ENCODE peak calls at places on chromosomes 4 and X, in seven cellular contexts. One of them, this sample, is unnamed.

GRCh38 chr4:384311-385010 is 46.8 kb downstream of the ZNF141 start:
- DNase-seq in Panc1: no peak
- DNase-seq in stimulated activated CD4-positive, alpha-beta T cell treated with anti-CD3 and anti-CD28 coated beads, Interleukin-12 subunit alpha, Interleukin-12 subunit beta, amount 100 ng/mL, for 4 hours: no peak
- DNase-seq in vagina: no peak
- DNase-seq in PC-3: no peak
- DNase-seq in psoas muscle: no peak
- DNase-seq in heart right ventricle: no peak
- DNase-seq in this sample: no peak

GRCh38 chr4:136103616-136104015 is 1428.7 kb downstream of the PCDH18 start:
- DNase-seq in vagina: no peak
- DNase-seq in psoas muscle: no peak
- DNase-seq in stimulated activated CD4-positive, alpha-beta T cell treated with anti-CD3 and anti-CD28 coated beads, Interleukin-12 subunit alpha, Interleukin-12 subunit beta, amount 100 ng/mL, for 4 hours: no peak
- DNase-seq in heart right ventricle: no peak
- DNase-seq in Panc1: no peak
- DNase-seq in PC-3: no peak
- DNase-seq in this sample: no peak

GRCh38 chr4:166165829-166166420 is 292.9 kb downstream of the TLL1 start:
- DNase-seq in stimulated activated CD4-positive, alpha-beta T cell treated with anti-CD3 and anti-CD28 coated beads, Interleukin-12 subunit alpha, Interleukin-12 subunit beta, amount 100 ng/mL, for 4 hours: no peak
- DNase-seq in psoas muscle: no peak
- DNase-seq in heart right ventricle: no peak
- DNase-seq in vagina: no peak
- DNase-seq in Panc1: peak
- DNase-seq in PC-3: peak
- DNase-seq in this sample: peak

GRCh38 chrX:147550217-147550616 is 361.5 kb upstream of the FMR1 start:
- DNase-seq in vagina: no peak
- DNase-seq in psoas muscle: no peak
- DNase-seq in heart right ventricle: no peak
- DNase-seq in stimulated activated CD4-positive, alpha-beta T cell treated with anti-CD3 and anti-CD28 coated beads, Interleukin-12 subunit alpha, Interleukin-12 subunit beta, amount 100 ng/mL, for 4 hours: no peak
- DNase-seq in PC-3: peak
- DNase-seq in Panc1: no peak
- DNase-seq in this sample: no peak

GRCh38 chr4:19301527-19301926 is 950.2 kb upstream of the SLIT2 start:
- DNase-seq in stimulated activated CD4-positive, alpha-beta T cell treated with anti-CD3 and anti-CD28 coated beads, Interleukin-12 subunit alpha, Interleukin-12 subunit beta, amount 100 ng/mL, for 4 hours: no peak
- DNase-seq in vagina: no peak
- DNase-seq in Panc1: no peak
- DNase-seq in PC-3: no peak
- DNase-seq in psoas muscle: no peak
- DNase-seq in heart right ventricle: no peak
- DNase-seq in this sample: no peak

GRCh38 chrX:23509256-23509655 is 158.0 kb upstream of the PRDX4 start:
- DNase-seq in heart right ventricle: no peak
- DNase-seq in vagina: no peak
- DNase-seq in stimulated activated CD4-positive, alpha-beta T cell treated with anti-CD3 and anti-CD28 coated beads, Interleukin-12 subunit alpha, Interleukin-12 subunit beta, amount 100 ng/mL, for 4 hours: no peak
- DNase-seq in Panc1: no peak
- DNase-seq in PC-3: no peak
- DNase-seq in psoas muscle: no peak
- DNase-seq in this sample: no peak

GRCh38 chr4:153645183-153645582 is 38.9 kb upstream of the TLR2 start:
- DNase-seq in Panc1: no peak
- DNase-seq in stimulated activated CD4-positive, alpha-beta T cell treated with anti-CD3 and anti-CD28 coated beads, Interleukin-12 subunit alpha, Interleukin-12 subunit beta, amount 100 ng/mL, for 4 hours: no peak
- DNase-seq in vagina: no peak
- DNase-seq in heart right ventricle: no peak
- DNase-seq in psoas muscle: no peak
- DNase-seq in PC-3: no peak
- DNase-seq in this sample: no peak

GRCh38 chrX:38225093-38225492 is 4.4 kb upstream of the SRPX start:
- DNase-seq in psoas muscle: no peak
- DNase-seq in heart right ventricle: no peak
- DNase-seq in Panc1: no peak
- DNase-seq in stimulated activated CD4-positive, alpha-beta T cell treated with anti-CD3 and anti-CD28 coated beads, Interleukin-12 subunit alpha, Interleukin-12 subunit beta, amount 100 ng/mL, for 4 hours: no peak
- DNase-seq in vagina: no peak
- DNase-seq in PC-3: no peak
- DNase-seq in this sample: no peak

GRCh38 chr4:21469438-21470032 is 479.0 kb downstream of the KCNIP4 start:
- DNase-seq in stimulated activated CD4-positive, alpha-beta T cell treated with anti-CD3 and anti-CD28 coated beads, Interleukin-12 subunit alpha, Interleukin-12 subunit beta, amount 100 ng/mL, for 4 hours: no peak
- DNase-seq in heart right ventricle: no peak
- DNase-seq in PC-3: peak
- DNase-seq in Panc1: peak
- DNase-seq in psoas muscle: no peak
- DNase-seq in vagina: no peak
- DNase-seq in this sample: no peak

GRCh38 chr4:122666527-122667245 is 45.8 kb upstream of the IL21 start:
- DNase-seq in heart right ventricle: no peak
- DNase-seq in stimulated activated CD4-positive, alpha-beta T cell treated with anti-CD3 and anti-CD28 coated beads, Interleukin-12 subunit alpha, Interleukin-12 subunit beta, amount 100 ng/mL, for 4 hours: no peak
- DNase-seq in vagina: no peak
- DNase-seq in psoas muscle: no peak
- DNase-seq in Panc1: peak
- DNase-seq in PC-3: peak
- DNase-seq in this sample: no peak

GRCh38 chrX:141652315-141652714 is 46.2 kb downstream of the SPANXD start:
- DNase-seq in PC-3: peak
- DNase-seq in Panc1: no peak
- DNase-seq in vagina: no peak
- DNase-seq in psoas muscle: no peak
- DNase-seq in heart right ventricle: no peak
- DNase-seq in stimulated activated CD4-positive, alpha-beta T cell treated with anti-CD3 and anti-CD28 coated beads, Interleukin-12 subunit alpha, Interleukin-12 subunit beta, amount 100 ng/mL, for 4 hours: no peak
- DNase-seq in this sample: no peak

GRCh38 chr4:175092114-175092513 is 174.0 kb downstream of the ADAM29 start:
- DNase-seq in psoas muscle: no peak
- DNase-seq in heart right ventricle: no peak
- DNase-seq in PC-3: no peak
- DNase-seq in vagina: no peak
- DNase-seq in stimulated activated CD4-positive, alpha-beta T cell treated with anti-CD3 and anti-CD28 coated beads, Interleukin-12 subunit alpha, Interleukin-12 subunit beta, amount 100 ng/mL, for 4 hours: no peak
- DNase-seq in Panc1: no peak
- DNase-seq in this sample: no peak

GRCh38 chr4:151698213-151698612 is 62.6 kb downstream of the GATB start:
- DNase-seq in heart right ventricle: no peak
- DNase-seq in vagina: no peak
- DNase-seq in psoas muscle: no peak
- DNase-seq in Panc1: no peak
- DNase-seq in stimulated activated CD4-positive, alpha-beta T cell treated with anti-CD3 and anti-CD28 coated beads, Interleukin-12 subunit alpha, Interleukin-12 subunit beta, amount 100 ng/mL, for 4 hours: no peak
- DNase-seq in PC-3: no peak
- DNase-seq in this sample: no peak

GRCh38 chrX:155841232-155841631 is 39.9 kb upstream of the VAMP7 start:
- DNase-seq in PC-3: no peak
- DNase-seq in psoas muscle: no peak
- DNase-seq in vagina: no peak
- DNase-seq in stimulated activated CD4-positive, alpha-beta T cell treated with anti-CD3 and anti-CD28 coated beads, Interleukin-12 subunit alpha, Interleukin-12 subunit beta, amount 100 ng/mL, for 4 hours: no peak
- DNase-seq in heart right ventricle: no peak
- DNase-seq in Panc1: no peak
- DNase-seq in this sample: no peak

GRCh38 chrX:46577116-46578005 is 3.8 kb downstream of the CHST7 start:
- DNase-seq in psoas muscle: no peak
- DNase-seq in Panc1: no peak
- DNase-seq in heart right ventricle: no peak
- DNase-seq in PC-3: peak
- DNase-seq in stimulated activated CD4-positive, alpha-beta T cell treated with anti-CD3 and anti-CD28 coated beads, Interleukin-12 subunit alpha, Interleukin-12 subunit beta, amount 100 ng/mL, for 4 hours: no peak
- DNase-seq in vagina: no peak
- DNase-seq in this sample: no peak

GRCh38 chrX:40132751-40133150 is 35.0 kb upstream of the BCOR start:
- DNase-seq in vagina: no peak
- DNase-seq in psoas muscle: peak
- DNase-seq in heart right ventricle: peak
- DNase-seq in Panc1: no peak
- DNase-seq in PC-3: peak
- DNase-seq in stimulated activated CD4-positive, alpha-beta T cell treated with anti-CD3 and anti-CD28 coated beads, Interleukin-12 subunit alpha, Interleukin-12 subunit beta, amount 100 ng/mL, for 4 hours: no peak
- DNase-seq in this sample: no peak

GRCh38 chrX:68440940-68441339 is 7.6 kb upstream of the OPHN1 start:
- DNase-seq in psoas muscle: peak
- DNase-seq in vagina: no peak
- DNase-seq in PC-3: peak
- DNase-seq in stimulated activated CD4-positive, alpha-beta T cell treated with anti-CD3 and anti-CD28 coated beads, Interleukin-12 subunit alpha, Interleukin-12 subunit beta, amount 100 ng/mL, for 4 hours: no peak
- DNase-seq in heart right ventricle: peak
- DNase-seq in Panc1: no peak
- DNase-seq in this sample: peak

GRCh38 chr4:127012549-127012948 is 620.2 kb upstream of the INTU start:
- DNase-seq in stimulated activated CD4-positive, alpha-beta T cell treated with anti-CD3 and anti-CD28 coated beads, Interleukin-12 subunit alpha, Interleukin-12 subunit beta, amount 100 ng/mL, for 4 hours: no peak
- DNase-seq in psoas muscle: no peak
- DNase-seq in heart right ventricle: no peak
- DNase-seq in PC-3: peak
- DNase-seq in Panc1: no peak
- DNase-seq in vagina: no peak
- DNase-seq in this sample: no peak

GRCh38 chr4:52868138-52868537 is 6.0 kb downstream of the RASL11B start:
- DNase-seq in psoas muscle: peak
- DNase-seq in heart right ventricle: peak
- DNase-seq in stimulated activated CD4-positive, alpha-beta T cell treated with anti-CD3 and anti-CD28 coated beads, Interleukin-12 subunit alpha, Interleukin-12 subunit beta, amount 100 ng/mL, for 4 hours: no peak
- DNase-seq in Panc1: no peak
- DNase-seq in vagina: no peak
- DNase-seq in PC-3: no peak
- DNase-seq in this sample: no peak

GRCh38 chrX:129540725-129541184 is 696 bp downstream of the OCRL start:
- DNase-seq in Panc1: no peak
- DNase-seq in psoas muscle: peak
- DNase-seq in heart right ventricle: peak
- DNase-seq in vagina: no peak
- DNase-seq in stimulated activated CD4-positive, alpha-beta T cell treated with anti-CD3 and anti-CD28 coated beads, Interleukin-12 subunit alpha, Interleukin-12 subunit beta, amount 100 ng/mL, for 4 hours: peak
- DNase-seq in PC-3: peak
- DNase-seq in this sample: no peak

GRCh38 chr4:15469402-15470148 is at the start of gene CC2D2A:
- DNase-seq in PC-3: peak
- DNase-seq in heart right ventricle: no peak
- DNase-seq in stimulated activated CD4-positive, alpha-beta T cell treated with anti-CD3 and anti-CD28 coated beads, Interleukin-12 subunit alpha, Interleukin-12 subunit beta, amount 100 ng/mL, for 4 hours: no peak
- DNase-seq in Panc1: no peak
- DNase-seq in vagina: no peak
- DNase-seq in psoas muscle: no peak
- DNase-seq in this sample: no peak

GRCh38 chr4:77493829-77494551 is 111.6 kb upstream of the CXCL13 start:
- DNase-seq in heart right ventricle: no peak
- DNase-seq in Panc1: no peak
- DNase-seq in stimulated activated CD4-positive, alpha-beta T cell treated with anti-CD3 and anti-CD28 coated beads, Interleukin-12 subunit alpha, Interleukin-12 subunit beta, amount 100 ng/mL, for 4 hours: no peak
- DNase-seq in vagina: no peak
- DNase-seq in PC-3: peak
- DNase-seq in psoas muscle: no peak
- DNase-seq in this sample: no peak

GRCh38 chrX:50765986-50766385 is 48.0 kb downstream of the SHROOM4 start:
- DNase-seq in psoas muscle: no peak
- DNase-seq in vagina: no peak
- DNase-seq in heart right ventricle: no peak
- DNase-seq in Panc1: no peak
- DNase-seq in PC-3: no peak
- DNase-seq in stimulated activated CD4-positive, alpha-beta T cell treated with anti-CD3 and anti-CD28 coated beads, Interleukin-12 subunit alpha, Interleukin-12 subunit beta, amount 100 ng/mL, for 4 hours: no peak
- DNase-seq in this sample: no peak

GRCh38 chrX:154419688-154420401 is 8.5 kb downstream of the TAFAZZIN start:
- DNase-seq in stimulated activated CD4-positive, alpha-beta T cell treated with anti-CD3 and anti-CD28 coated beads, Interleukin-12 subunit alpha, Interleukin-12 subunit beta, amount 100 ng/mL, for 4 hours: no peak
- DNase-seq in heart right ventricle: peak
- DNase-seq in Panc1: no peak
- DNase-seq in PC-3: no peak
- DNase-seq in psoas muscle: no peak
- DNase-seq in vagina: no peak
- DNase-seq in this sample: no peak

GRCh38 chrX:153400146-153401132 is 711 bp downstream of the PNMA6E start:
- DNase-seq in vagina: no peak
- DNase-seq in Panc1: no peak
- DNase-seq in heart right ventricle: peak
- DNase-seq in psoas muscle: peak
- DNase-seq in PC-3: peak
- DNase-seq in stimulated activated CD4-positive, alpha-beta T cell treated with anti-CD3 and anti-CD28 coated beads, Interleukin-12 subunit alpha, Interleukin-12 subunit beta, amount 100 ng/mL, for 4 hours: peak
- DNase-seq in this sample: no peak

GRCh38 chrX:136814847-136815634 is 34.3 kb upstream of the ARHGEF6 start:
- DNase-seq in psoas muscle: no peak
- DNase-seq in heart right ventricle: no peak
- DNase-seq in vagina: no peak
- DNase-seq in Panc1: no peak
- DNase-seq in stimulated activated CD4-positive, alpha-beta T cell treated with anti-CD3 and anti-CD28 coated beads, Interleukin-12 subunit alpha, Interleukin-12 subunit beta, amount 100 ng/mL, for 4 hours: no peak
- DNase-seq in PC-3: no peak
- DNase-seq in this sample: no peak

GRCh38 chr4:3527101-3527913 is 4.9 kb downstream of the LRPAP1 start:
- DNase-seq in heart right ventricle: no peak
- DNase-seq in psoas muscle: no peak
- DNase-seq in stimulated activated CD4-positive, alpha-beta T cell treated with anti-CD3 and anti-CD28 coated beads, Interleukin-12 subunit alpha, Interleukin-12 subunit beta, amount 100 ng/mL, for 4 hours: no peak
- DNase-seq in Panc1: no peak
- DNase-seq in PC-3: no peak
- DNase-seq in vagina: no peak
- DNase-seq in this sample: no peak

GRCh38 chrX:64894454-64895038 is 81.7 kb downstream of the ZC4H2 start:
- DNase-seq in Panc1: peak
- DNase-seq in vagina: no peak
- DNase-seq in PC-3: peak
- DNase-seq in stimulated activated CD4-positive, alpha-beta T cell treated with anti-CD3 and anti-CD28 coated beads, Interleukin-12 subunit alpha, Interleukin-12 subunit beta, amount 100 ng/mL, for 4 hours: peak
- DNase-seq in heart right ventricle: no peak
- DNase-seq in psoas muscle: no peak
- DNase-seq in this sample: no peak

GRCh38 chr4:23877758-23878229 is 12.1 kb downstream of the PPARGC1A start:
- DNase-seq in heart right ventricle: no peak
- DNase-seq in stimulated activated CD4-positive, alpha-beta T cell treated with anti-CD3 and anti-CD28 coated beads, Interleukin-12 subunit alpha, Interleukin-12 subunit beta, amount 100 ng/mL, for 4 hours: no peak
- DNase-seq in Panc1: no peak
- DNase-seq in PC-3: no peak
- DNase-seq in vagina: no peak
- DNase-seq in psoas muscle: no peak
- DNase-seq in this sample: no peak

GRCh38 chr4:93065790-93066189 is 762.0 kb downstream of the GRID2 start:
- DNase-seq in PC-3: no peak
- DNase-seq in heart right ventricle: no peak
- DNase-seq in stimulated activated CD4-positive, alpha-beta T cell treated with anti-CD3 and anti-CD28 coated beads, Interleukin-12 subunit alpha, Interleukin-12 subunit beta, amount 100 ng/mL, for 4 hours: no peak
- DNase-seq in psoas muscle: no peak
- DNase-seq in Panc1: no peak
- DNase-seq in vagina: no peak
- DNase-seq in this sample: no peak

GRCh38 chr4:78058591-78059523 is 1.7 kb downstream of the FRAS1 start:
- DNase-seq in PC-3: peak
- DNase-seq in vagina: no peak
- DNase-seq in Panc1: no peak
- DNase-seq in psoas muscle: peak
- DNase-seq in heart right ventricle: peak
- DNase-seq in stimulated activated CD4-positive, alpha-beta T cell treated with anti-CD3 and anti-CD28 coated beads, Interleukin-12 subunit alpha, Interleukin-12 subunit beta, amount 100 ng/mL, for 4 hours: peak
- DNase-seq in this sample: no peak